ENCODE peak calls at places on chromosomes 4 and X, in seven cellular contexts. M is astrocyte, Q is OCI-LY7, H is GM23338, R is PC-9, U is fibroblast of lung, X is IMR-90. D is an unnamed sample.
A peak's percentile ranks its signal among the peaks of the same experiment; 100 is the strongest.

GRCh38 chr4:182448281-182449151 is 205.3 kb downstream of the TENM3 start:
- DNase-seq in M (peak; percentile 90), Q (no peak), H (peak; percentile 97), R (peak; percentile 57), U (peak; percentile 96), X (peak; percentile 93), D (peak; percentile 100)

GRCh38 chr4:3475713-3476260 is 12.7 kb downstream of the DOK7 start:
- DNase-seq in M (no peak), Q (no peak), H (no peak), R (no peak), U (no peak), X (no peak), D (peak; percentile 66)

GRCh38 chr4:69800599-69800998 is 40.2 kb upstream of the SULT1B1 start:
- DNase-seq in M (peak; percentile 34), Q (no peak), H (no peak), R (no peak), U (peak; percentile 64), X (no peak), D (no peak)

GRCh38 chr4:165512464-165512863 is 133.7 kb downstream of the CPE start:
- DNase-seq in M (no peak), Q (no peak), H (no peak), R (no peak), U (no peak), X (no peak), D (no peak)

GRCh38 chr4:53682196-53682595 is 90.9 kb upstream of the LNX1 start:
- DNase-seq in M (peak; percentile 83), Q (no peak), H (no peak), R (no peak), U (peak; percentile 88), X (peak; percentile 85), D (peak; percentile 22)

GRCh38 chrX:136047969-136048368 is 62.7 kb downstream of the SLC9A6 start:
- DNase-seq in M (peak; percentile 36), Q (no peak), H (no peak), R (no peak), U (peak; percentile 45), X (peak; percentile 55), D (no peak)

GRCh38 chrX:75276666-75277065 is 2.8 kb downstream of the UPRT start:
- DNase-seq in M (no peak), Q (no peak), H (no peak), R (no peak), U (peak; percentile 11), X (no peak), D (no peak)

GRCh38 chrX:129609395-129609794 is 45.4 kb downstream of the APLN start:
- DNase-seq in M (no peak), Q (no peak), H (no peak), R (no peak), U (no peak), X (no peak), D (no peak)

GRCh38 chr4:165894159-165894558 is 21.1 kb downstream of the TLL1 start:
- DNase-seq in M (no peak), Q (no peak), H (no peak), R (no peak), U (no peak), X (no peak), D (no peak)

GRCh38 chr4:124431663-124432192 is 280.8 kb downstream of the ANKRD50 start:
- DNase-seq in M (peak; percentile 12), Q (no peak), H (no peak), R (no peak), U (peak; percentile 35), X (peak; percentile 75), D (no peak)

GRCh38 chr4:54837576-54838140 is 179.9 kb downstream of the KIT start:
- DNase-seq in M (no peak), Q (no peak), H (no peak), R (no peak), U (no peak), X (no peak), D (no peak)

GRCh38 chr4:52038109-52038912 is at the start of gene SGCB:
- DNase-seq in M (peak; percentile 23), Q (peak; percentile 70), H (peak; percentile 71), R (peak; percentile 19), U (peak; percentile 56), X (peak; percentile 31), D (peak; percentile 96)

GRCh38 chr4:146132445-146132844 is 43.1 kb upstream of the LSM6 start:
- DNase-seq in M (no peak), Q (no peak), H (no peak), R (no peak), U (no peak), X (no peak), D (no peak)

GRCh38 chrX:1520350-1520749 is 16.6 kb downstream of the P2RY8 start:
- DNase-seq in M (no peak), Q (no peak), H (no peak), R (no peak), U (no peak), X (no peak), D (no peak)

GRCh38 chrX:1093586-1094538 is 118.6 kb downstream of the CRLF2 start:
- DNase-seq in M (no peak), Q (no peak), H (no peak), R (no peak), U (no peak), X (no peak), D (no peak)

GRCh38 chr4:7647211-7647931 is 212.6 kb upstream of the PSAPL1 start:
- DNase-seq in M (no peak), Q (no peak), H (no peak), R (no peak), U (no peak), X (no peak), D (peak; percentile 27)

GRCh38 chr4:69823481-69824186 is 36.3 kb downstream of the SULT1E1 start:
- DNase-seq in M (no peak), Q (peak; percentile 18), H (peak; percentile 62), R (peak; percentile 13), U (no peak), X (peak; percentile 6), D (no peak)

GRCh38 chr4:48269861-48270515 is 350 bp upstream of the TEC start:
- DNase-seq in M (peak; percentile 46), Q (peak; percentile 79), H (peak; percentile 97), R (peak; percentile 94), U (peak; percentile 72), X (peak; percentile 51), D (peak; percentile 97)

DNA sequence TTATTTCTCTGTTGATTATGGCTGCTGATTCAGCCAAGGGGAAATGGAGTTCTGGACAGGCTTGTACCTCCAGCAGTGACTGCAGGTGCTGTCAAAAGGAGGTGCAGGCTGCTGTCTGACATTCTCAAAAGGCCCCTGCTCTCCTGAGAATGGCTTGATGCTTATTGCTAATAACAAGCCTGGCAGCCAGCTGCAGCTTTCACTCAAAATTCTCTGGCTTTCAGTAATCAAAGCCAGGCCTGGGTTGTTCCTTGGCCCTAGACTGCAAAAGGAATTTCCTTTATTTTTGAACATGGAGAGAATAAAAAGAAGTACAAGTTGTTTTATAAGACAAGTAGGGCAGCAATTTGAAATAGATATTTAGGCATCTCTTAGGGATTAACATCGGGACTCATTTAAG is 575.9 kb downstream of the MID1IP1 start:
- DNase-seq in M (no peak), Q (no peak), H (no peak), R (no peak), U (no peak), X (no peak), D (no peak)
- H3K4me2 ChIP-seq in M (no peak overlapping the region), Q (no peak overlapping the region), H (no peak overlapping the region), R (no peak overlapping the region), U (no peak overlapping the region), X (no peak overlapping the region), D (no peak overlapping the region)

DNA sequence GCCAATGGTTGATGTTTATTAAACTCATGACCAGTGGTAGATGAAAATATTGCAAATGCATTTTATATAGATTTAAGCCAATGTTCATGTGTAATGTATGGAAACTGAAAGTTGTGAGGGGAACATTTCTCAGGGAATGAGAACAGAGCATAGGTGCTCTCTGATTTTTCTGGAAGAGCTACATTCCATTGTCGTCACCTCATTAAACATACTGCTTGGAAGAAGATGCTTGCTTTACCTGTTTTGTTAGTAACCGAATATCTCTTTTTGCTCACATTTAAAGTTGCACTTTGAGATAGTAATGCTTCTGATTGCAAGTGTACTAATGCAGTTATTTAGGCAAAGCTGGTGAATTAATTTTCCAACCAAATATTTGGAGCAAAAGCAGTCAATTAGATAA is 93.8 kb upstream of the CLCN4 start:
- DNase-seq in M (no peak), Q (no peak), H (no peak), R (no peak), U (no peak), X (no peak), D (no peak)
- H3K4me2 ChIP-seq in M (no peak overlapping the region), Q (no peak overlapping the region), H (no peak overlapping the region), R (peak overlapping the region; percentile 96), U (no peak overlapping the region), X (no peak overlapping the region), D (no peak overlapping the region)

DNA sequence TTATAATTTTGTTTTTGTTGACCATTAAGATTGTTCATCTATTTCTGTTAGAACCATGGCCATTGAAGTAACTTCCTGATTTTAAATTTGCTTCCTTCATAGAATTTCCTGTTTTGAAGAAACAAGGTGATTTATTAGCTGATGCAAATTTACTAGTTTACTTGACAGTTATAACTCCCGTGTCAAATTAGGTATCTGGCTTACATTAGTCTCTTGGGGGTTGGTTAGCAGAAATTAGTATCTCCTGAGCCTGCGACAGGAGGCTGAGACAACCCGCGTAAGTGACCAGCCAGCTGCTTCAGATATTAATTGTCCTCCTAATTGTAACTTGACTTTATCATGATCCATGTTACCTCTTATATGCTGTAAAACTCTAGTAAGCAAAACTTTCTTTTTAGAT is 154.3 kb downstream of the CFAP299 start:
- DNase-seq in M (no peak), Q (peak; percentile 24), H (no peak), R (no peak), U (no peak), X (no peak), D (no peak)
- H3K4me2 ChIP-seq in M (no peak overlapping the region), Q (peak overlapping the region; percentile 51), H (no peak overlapping the region), R (no peak overlapping the region), U (no peak overlapping the region), X (no peak overlapping the region), D (no peak overlapping the region)

GRCh38 chrX:37995428-37995827 is 10.9 kb upstream of the SYTL5 start:
- DNase-seq in M (no peak), Q (no peak), H (peak; percentile 2), R (no peak), U (no peak), X (no peak), D (peak; percentile 65)
- H3K4me2 ChIP-seq in M (no peak overlapping the region), Q (no peak overlapping the region), H (no peak overlapping the region), R (no peak overlapping the region), U (no peak overlapping the region), X (no peak overlapping the region), D (no peak overlapping the region)

GRCh38 chrX:112819013-112819635 is 21.5 kb downstream of the AMOT start:
- DNase-seq in M (peak; percentile 89), Q (no peak), H (no peak), R (peak; percentile 49), U (peak; percentile 90), X (peak; percentile 89), D (no peak)

GRCh38 chrX:112820364-112821308 is 20.0 kb downstream of the AMOT start:
- DNase-seq in M (no peak), Q (no peak), H (no peak), R (peak; percentile 58), U (peak; percentile 24), X (no peak), D (no peak)

GRCh38 chrX:112819813-112820212 is 20.8 kb downstream of the AMOT start:
- DNase-seq in M (no peak), Q (no peak), H (no peak), R (no peak), U (no peak), X (no peak), D (no peak)

GRCh38 chrX:112816908-112817307 is 23.7 kb downstream of the AMOT start:
- DNase-seq in M (no peak), Q (no peak), H (no peak), R (no peak), U (no peak), X (no peak), D (no peak)

GRCh38 chrX:112818114-112819012 is 22.3 kb downstream of the AMOT start:
- DNase-seq in M (no peak), Q (no peak), H (peak; percentile 14), R (peak; percentile 50), U (no peak), X (no peak), D (no peak)
- H3K4me2 ChIP-seq in M (no peak overlapping the region), Q (no peak overlapping the region), H (no peak overlapping the region), R (peak overlapping the region; percentile 72), U (peak overlapping the region; percentile 68), X (peak overlapping the region; percentile 89), D (no peak overlapping the region)